ENCODE peak calls at places on chromosomes 4 and X, in five cellular contexts. S, J, X, B and Y are unnamed samples. For H3K36me3, the result is how much of the 10 kb centered on the place peaks cover.

GRCh38 chr4:70802923-70803605 is 36.6 kb downstream of the GRSF1 start:
- DNase-seq in J (no peak), X (peak), B (no peak), S (no peak), Y (no peak)

GRCh38 chrX:70033348-70033747 is 16.4 kb downstream of the AWAT2 start:
- DNase-seq in S (peak), X (peak), B (no peak), J (peak), Y (peak)

GRCh38 chr4:173242466-173243250 is 74.0 kb downstream of the GALNT7 start:
- DNase-seq in B (no peak), X (no peak), S (no peak), J (no peak), Y (no peak)

GRCh38 chr4:107213880-107214279 is 177.8 kb upstream of the DKK2 start:
- DNase-seq in S (no peak), X (peak), B (no peak), J (peak), Y (no peak)

GRCh38 chr4:55012363-55013255 is 112.8 kb downstream of the KDR start:
- DNase-seq in B (no peak), J (no peak), X (no peak), S (peak), Y (no peak)

GRCh38 chrX:9635805-9636204 is 129.8 kb downstream of the GPR143 start:
- DNase-seq in S (no peak), B (no peak), J (peak), X (peak), Y (no peak)

GRCh38 chr4:67871867-67872266 is 11.9 kb downstream of the TMPRSS11D start:
- DNase-seq in B (no peak), X (peak), S (peak), J (peak), Y (no peak)

GRCh38 chr4:93710101-93710846 is 118.3 kb upstream of the ATOH1 start:
- DNase-seq in X (no peak), S (no peak), B (no peak), J (no peak), Y (peak)

GRCh38 chr4:84596826-84597225 is 13.9 kb downstream of the CDS1 start:
- DNase-seq in S (no peak), X (no peak), B (no peak), J (no peak), Y (no peak)

GRCh38 chr4:107692197-107692596 is 27.8 kb downstream of the PAPSS1 start:
- DNase-seq in S (no peak), J (no peak), B (no peak), X (no peak), Y (no peak)

GRCh38 chr4:6359536-6360308 is 90.1 kb downstream of the WFS1 start:
- DNase-seq in J (no peak), B (no peak), X (no peak), S (no peak), Y (no peak)

GRCh38 chr4:90444904-90445303 is 317.7 kb downstream of the CCSER1 start:
- DNase-seq in X (no peak), S (no peak), B (no peak), J (no peak), Y (no peak)

GRCh38 chrX:107935200-107935599 is 47.0 kb downstream of the TEX13B start:
- DNase-seq in S (peak), B (no peak), J (peak), X (peak), Y (no peak)

GRCh38 chrX:116499780-116500179 is 37.0 kb upstream of the CT83 start:
- DNase-seq in S (no peak), J (peak), B (no peak), X (no peak), Y (no peak)

GRCh38 chrX:1380672-1381233 is 11.2 kb downstream of the SLC25A6 start:
- DNase-seq in X (no peak), B (peak), J (peak), S (no peak), Y (peak)

GRCh38 chrX:53186363-53186762 is 38.6 kb downstream of the KDM5C start:
- DNase-seq in J (peak), X (peak), S (no peak), B (no peak), Y (no peak)

GRCh38 chr4:110265001-110265400 is 66.6 kb upstream of the ELOVL6 start:
- DNase-seq in B (no peak), S (no peak), X (no peak), J (no peak), Y (no peak)

GRCh38 chr4:53586121-53586816 is 5.0 kb downstream of the LNX1 start:
- DNase-seq in B (no peak), S (no peak), X (peak), J (peak), Y (no peak)

GRCh38 chrX:112147206-112147605 is 64.6 kb upstream of the TRPC5 start:
- DNase-seq in B (no peak), S (no peak), J (peak), X (peak), Y (peak)

GRCh38 chr4:97953171-97953570 is 190.1 kb downstream of the STPG2 start:
- DNase-seq in B (no peak), S (no peak), J (no peak), X (no peak), Y (no peak)

GRCh38 chr4:169278669-169279068 is 7.9 kb upstream of the SH3RF1 start:
- DNase-seq in B (no peak), S (no peak), X (no peak), J (no peak), Y (no peak)

GRCh38 chrX:49269768-49270248 is at the start of gene PPP1R3F:
- DNase-seq in J (no peak), B (peak), X (no peak), S (peak), Y (no peak)

GRCh38 chrX:41703574-41704029 is 14.8 kb downstream of the GPR34 start:
- DNase-seq in J (no peak), X (no peak), B (no peak), S (no peak), Y (no peak)

GRCh38 chr4:116925900-116926457 is 159.4 kb downstream of the TRAM1L1 start:
- DNase-seq in J (no peak), X (no peak), S (no peak), B (peak), Y (peak)

GRCh38 chr4:112889619-112890294 is 159.7 kb upstream of the ANK2 start:
- DNase-seq in B (no peak), S (no peak), X (peak), J (peak), Y (no peak)

GRCh38 chr4:177118596-177118995 is 191.1 kb upstream of the NEIL3 start:
- DNase-seq in S (no peak), X (peak), B (no peak), J (peak), Y (no peak)

GRCh38 chrX:26783512-26784225 is 567.7 kb downstream of the MAGEB5 start:
- DNase-seq in S (peak), X (peak), B (no peak), J (peak), Y (peak)

GRCh38 chrX:45845142-45845541 is 644.5 kb upstream of the DIPK2B start:
- DNase-seq in X (no peak), J (no peak), B (no peak), S (no peak), Y (no peak)

GRCh38 chr4:188439641-188440311 is 300.5 kb downstream of the TRIML1 start:
- DNase-seq in S (no peak), X (peak), J (peak), B (no peak), Y (peak)

GRCh38 chr4:5165419-5166369 is 114.4 kb downstream of the STK32B start:
- DNase-seq in S (peak), B (no peak), J (peak), X (peak), Y (peak)

GRCh38 chr4:82811838-82812672 is 13.5 kb upstream of the SCD5 start:
- DNase-seq in X (peak), B (no peak), S (peak), J (no peak), Y (peak)

GRCh38 chr4:99087887-99088484 is 602 bp downstream of the ADH5 start:
- DNase-seq in X (peak), J (peak), B (peak), S (peak), Y (no peak)

GRCh38 chrX:72308209-72308565 is 2.5 kb upstream of the CITED1 start:
- DNase-seq in J (no peak), X (no peak), B (no peak), S (no peak), Y (no peak)

GRCh38 chr4:168787801-168788200 is 222.3 kb downstream of the CBR4 start:
- DNase-seq in X (no peak), S (no peak), B (no peak), J (no peak), Y (no peak)

GRCh38 chr4:56937262-56937661 is 29.6 kb downstream of the REST start:
- DNase-seq in X (peak), B (no peak), S (peak), J (peak), Y (no peak)

GRCh38 chr4:75344915-75345314 is 169.3 kb downstream of the RCHY1 start:
- DNase-seq in J (peak), S (no peak), X (peak), B (no peak), Y (no peak)

GRCh38 chr4:113116414-113117345 is 67.2 kb downstream of the ANK2 start:
- DNase-seq in B (peak), J (no peak), X (no peak), S (no peak), Y (no peak)

GRCh38 chr4:41719417-41719816 is 29.1 kb downstream of the PHOX2B start:
- DNase-seq in X (peak), B (no peak), S (no peak), J (peak), Y (no peak)

GRCh38 chr4:1220566-1220965 is 28.4 kb downstream of the CTBP1 start:
- DNase-seq in B (no peak), X (no peak), J (no peak), S (no peak), Y (no peak)
- H3K36me3 ChIP-seq in B (under half), X (half or more), J (under half), S (under half), Y (under half)

DNA sequence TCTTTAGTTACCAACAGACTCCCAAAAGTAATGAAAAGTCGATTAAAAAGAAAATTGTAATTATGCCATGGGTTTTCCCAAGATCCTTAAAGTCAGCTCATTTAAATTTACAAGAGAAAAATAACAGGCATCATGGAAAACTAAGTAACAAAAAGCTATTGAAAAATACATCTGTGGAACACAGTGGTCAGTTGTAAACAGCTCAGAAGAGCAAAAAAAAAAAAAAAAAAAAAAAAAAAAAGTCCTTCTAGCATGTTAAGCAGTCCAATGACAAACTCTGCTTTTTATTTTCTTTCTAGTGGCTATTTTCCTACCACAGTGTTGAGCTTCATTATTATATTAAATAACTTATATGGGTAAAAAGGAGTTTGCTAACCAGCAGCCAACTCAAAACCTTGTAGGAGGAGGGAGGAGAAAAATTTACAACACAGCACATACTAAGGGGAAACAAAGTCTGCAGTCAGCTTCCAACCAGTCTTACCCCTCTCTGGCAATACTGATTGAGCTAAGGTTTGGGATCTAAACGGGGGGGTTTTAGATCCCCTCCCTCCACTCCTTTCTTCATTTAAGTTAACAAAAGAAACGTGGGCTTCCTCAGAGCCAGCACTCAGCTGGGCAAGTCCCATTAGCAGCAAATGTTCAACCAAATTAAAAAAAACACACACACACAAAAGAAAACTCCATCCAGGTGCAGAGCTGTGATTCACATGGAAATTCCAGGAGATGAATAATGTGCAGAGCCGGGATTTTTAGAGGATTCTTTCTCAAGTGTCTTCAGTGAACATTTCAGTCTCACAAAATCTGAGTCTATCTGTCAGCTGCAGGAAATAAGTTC is 44.7 kb downstream of the RASGEF1B start:
- DNase-seq in X (peak), B (no peak), J (no peak), S (no peak), Y (no peak)
- H3K9ac ChIP-seq in X (peak), B (no peak), J (no peak), S (no peak), Y (no peak)

DNA sequence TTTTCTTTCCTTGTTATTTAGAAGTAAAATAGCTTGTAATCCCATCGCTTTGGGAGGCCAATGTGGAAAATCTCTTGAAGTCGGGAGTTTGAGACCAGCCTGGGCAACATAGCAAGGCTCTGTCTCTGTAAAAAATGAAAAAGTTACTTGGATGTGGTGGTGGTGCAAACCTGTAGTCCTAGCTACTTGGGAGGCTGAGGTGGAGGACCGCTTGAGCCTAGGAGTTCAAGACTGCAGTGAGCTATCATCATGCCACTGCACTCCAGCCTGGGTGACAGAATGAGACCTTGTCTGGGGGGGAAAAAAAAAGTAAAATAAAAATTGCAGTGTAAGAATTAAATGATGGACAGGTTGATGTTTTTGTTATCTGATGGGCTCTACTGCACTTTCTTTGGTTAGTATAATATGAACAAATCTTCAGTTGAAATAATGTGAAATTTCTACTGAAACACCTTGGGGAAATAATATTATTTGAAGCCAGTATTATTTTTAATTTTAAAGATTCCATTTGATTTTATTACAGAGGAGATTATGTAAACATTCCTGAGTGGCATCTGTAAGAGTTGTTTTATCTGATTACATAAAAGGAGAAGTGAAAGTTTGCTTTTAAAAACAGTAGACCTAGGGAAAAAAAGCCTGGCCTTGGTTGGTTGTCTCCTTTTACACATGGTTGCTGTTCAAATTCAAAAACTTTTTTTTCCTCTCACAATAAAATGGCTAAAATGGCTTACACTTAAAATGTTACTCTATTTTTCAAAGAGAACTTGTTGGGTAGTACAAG is 10.5 kb upstream of the NDUFC1 start:
- DNase-seq in S (no peak), X (no peak), J (no peak), B (no peak), Y (no peak)
- H3K36me3 ChIP-seq in S (under half), X (under half), J (under half), B (under half), Y (under half)

DNA sequence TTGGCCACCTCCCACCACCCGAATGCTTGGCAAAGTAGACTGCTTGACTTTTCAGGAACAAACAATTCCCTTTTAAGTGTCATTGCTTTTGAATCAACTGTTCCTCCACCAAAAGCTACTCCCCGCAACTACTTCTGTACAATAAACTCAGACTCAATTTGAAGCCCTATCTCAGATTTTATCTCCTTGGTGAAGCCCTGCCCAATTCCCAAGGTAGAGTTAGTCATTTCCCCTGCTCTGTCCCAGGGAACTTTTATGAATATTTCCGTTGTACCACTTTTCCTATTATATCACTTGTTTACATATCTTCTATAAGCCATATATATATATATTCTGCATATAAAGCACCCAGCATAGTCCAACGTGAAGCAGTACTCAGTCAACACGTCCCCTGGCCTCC is 102.8 kb downstream of the C4orf51 start:
- DNase-seq in S (peak), B (no peak), X (no peak), J (no peak), Y (no peak)
- H3K9ac ChIP-seq in S (no peak), B (no peak), X (no peak), J (no peak), Y (no peak)

DNA sequence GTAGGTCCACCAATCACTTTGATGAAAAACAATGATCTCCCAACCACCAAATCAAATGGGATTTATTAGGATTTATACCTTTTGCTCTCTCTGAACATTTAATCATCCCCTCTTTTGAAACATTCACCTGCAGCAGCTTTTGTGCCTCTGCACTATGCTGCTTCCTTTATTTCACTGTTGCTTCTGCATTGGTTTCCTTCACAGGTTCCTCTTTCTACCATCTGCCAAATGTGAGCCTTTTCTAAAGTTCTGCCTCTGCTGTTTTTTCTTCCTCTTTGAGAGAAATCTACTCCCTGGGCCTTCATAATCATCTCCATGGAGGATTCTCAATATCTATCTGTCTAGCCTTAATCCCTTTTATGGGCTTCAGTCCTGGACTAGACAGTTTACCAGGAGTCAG is 24.7 kb downstream of the CUL4B start:
- DNase-seq in S (no peak), X (no peak), B (no peak), J (no peak), Y (no peak)
- H3K36me3 ChIP-seq in S (under half), X (under half), B (under half), J (half or more), Y (half or more)

GRCh38 chrX:5233830-5234229 is 994.8 kb downstream of the NLGN4X start:
- DNase-seq in X (no peak), J (no peak), B (no peak), S (no peak), Y (no peak)

GRCh38 chrX:5236749-5237148 is 991.9 kb downstream of the NLGN4X start:
- DNase-seq in J (no peak), B (no peak), S (no peak), X (no peak), Y (no peak)

GRCh38 chrX:5236096-5236495 is 992.6 kb downstream of the NLGN4X start:
- DNase-seq in S (no peak), B (no peak), J (no peak), X (no peak), Y (peak)
- H3K9ac ChIP-seq in S (no peak), B (no peak), J (no peak), X (no peak), Y (no peak)